ENCODE peak calls at places on chromosomes 5 and 9, in six cellular contexts. F is tibial nerve; G is activated CD4-positive, alpha-beta T cell treated with anti-CD3 and anti-CD28 coated beads, Interleukin-2, amount 10 ng/mL, durations not matched to agents 7 days and 5 days; X is transverse colon; J is cardiac fibroblast; K is hippocampal formation. U is an unnamed sample.

GRCh38 chr5:66882592-66883227 is 286.5 kb downstream of the MAST4 start:
- DNase-seq in F (no peak), G (no peak), X (no peak), J (peak), K (no peak), U (peak)

GRCh38 chr9:85443190-85443598 is 298.6 kb downstream of the AGTPBP1 start:
- DNase-seq in F (no peak), G (no peak), X (no peak), J (no peak), K (no peak), U (no peak)

GRCh38 chr5:168404366-168404765 is 81.9 kb upstream of the RARS1 start:
- DNase-seq in F (no peak), G (no peak), X (no peak), J (peak), K (peak), U (peak)

GRCh38 chr5:9350301-9350797 is 195.5 kb downstream of the SEMA5A start:
- DNase-seq in F (no peak), G (no peak), X (no peak), J (peak), K (no peak), U (no peak)

GRCh38 chr9:99823392-99824377 is 2.0 kb downstream of the NR4A3 start:
- DNase-seq in F (no peak), G (peak), X (peak), J (peak), K (peak), U (peak)

GRCh38 chr5:157581870-157582269 is 6.3 kb upstream of the ADAM19 start:
- DNase-seq in F (no peak), G (no peak), X (no peak), J (no peak), K (no peak), U (no peak)

GRCh38 chr5:149940941-149941644 is 3.5 kb downstream of the PDE6A start:
- DNase-seq in F (no peak), G (no peak), X (no peak), J (no peak), K (no peak), U (no peak)

GRCh38 chr5:84227221-84227620 is 157.5 kb downstream of the EDIL3 start:
- DNase-seq in F (no peak), G (no peak), X (no peak), J (no peak), K (no peak), U (no peak)

GRCh38 chr9:136856541-136857141 is 4.5 kb downstream of the MAMDC4 start:
- DNase-seq in F (no peak), G (no peak), X (peak), J (no peak), K (no peak), U (no peak)

GRCh38 chr5:142283304-142283703 is 41.5 kb downstream of the SPRY4 start:
- DNase-seq in F (no peak), G (no peak), X (no peak), J (no peak), K (no peak), U (no peak)

GRCh38 chr9:70874451-70874850 is 247.0 kb downstream of the TRPM3 start:
- DNase-seq in F (no peak), G (no peak), X (no peak), J (peak), K (no peak), U (peak)